ENCODE peak calls at places on chromosomes 12 and 14, in nine cellular contexts. V, F, T, U, I, M, E, G and C are unnamed samples.

GRCh38 chr12:89179983-89180382 is 172.3 kb downstream of the DUSP6 start:
- DNase-seq in E (peak), M (no peak), I (peak), G (no peak), V (no peak), T (peak), U (peak), F (peak), C (peak)

GRCh38 chr12:98440165-98440581 is 75.2 kb upstream of the TMPO start:
- DNase-seq in F (peak), E (peak), V (no peak), U (no peak), T (peak), G (no peak), M (no peak), I (peak), C (peak)

GRCh38 chr14:71586131-71586893 is 345.9 kb upstream of the RGS6 start:
- DNase-seq in T (peak), V (no peak), U (no peak), E (no peak), F (peak), G (no peak), I (peak), M (no peak), C (peak)

GRCh38 chr14:62694075-62694474 is 351.2 kb downstream of the KCNH5 start:
- DNase-seq in M (no peak), G (no peak), E (peak), T (peak), F (peak), V (no peak), I (peak), U (no peak), C (peak)

GRCh38 chr12:114846771-114847170 is 162.8 kb upstream of the TBX3 start:
- DNase-seq in E (no peak), M (no peak), T (no peak), G (no peak), I (no peak), F (no peak), U (no peak), V (no peak), C (no peak)

GRCh38 chr12:50825372-50825838 is 17.3 kb upstream of the TMPRSS12 start:
- DNase-seq in E (peak), I (peak), M (no peak), U (no peak), V (no peak), T (peak), G (peak), F (peak), C (peak)

GRCh38 chr14:60977848-60978247 is 3.0 kb downstream of the TRMT5 start:
- DNase-seq in T (no peak), U (peak), E (no peak), M (no peak), V (no peak), I (no peak), G (no peak), F (no peak), C (no peak)

GRCh38 chr12:93292731-93293566 is 84.8 kb upstream of the NUDT4 start:
- DNase-seq in E (no peak), T (no peak), G (no peak), I (no peak), U (no peak), M (no peak), F (peak), V (no peak), C (no peak)

GRCh38 chr12:54306925-54307731 is 6.3 kb upstream of the NFE2 start:
- DNase-seq in G (no peak), F (peak), U (peak), T (peak), M (no peak), I (no peak), E (peak), V (no peak), C (peak)

GRCh38 chr14:61033851-61034250 is 52.8 kb downstream of the SLC38A6 start:
- DNase-seq in U (no peak), V (no peak), F (no peak), T (peak), I (peak), M (no peak), E (no peak), G (no peak), C (no peak)

GRCh38 chr12:6691473-6691872 is 2.3 kb upstream of the ZNF384 start:
- DNase-seq in I (peak), M (no peak), T (no peak), F (peak), G (no peak), U (no peak), E (no peak), V (no peak), C (no peak)

GRCh38 chr14:91114079-91115065 is 499 bp downstream of the DGLUCY start:
- DNase-seq in I (peak), T (peak), U (peak), G (no peak), V (peak), F (peak), M (peak), E (peak), C (peak)